ENCODE peak calls at places on chromosome 18, in ten cellular contexts. M is body of pancreas, U is K562, K is HepG2, A is uterus, C is transverse colon, V is IMR-90, I is tibial nerve, L is stomach, G is spleen. D is an unnamed sample.

GRCh38 chr18:74402806-74403433 is 54.2 kb downstream of the DIPK1C start:
- DNase-seq in C (no peak), K (no peak), M (no peak), G (no peak), U (no peak), I (no peak), V (no peak), L (peak; percentile 19), A (no peak), D (peak; percentile 41)

GRCh38 chr18:69845588-69846506 is 101.8 kb downstream of the CD226 start:
- DNase-seq in L (no peak), V (peak; percentile 62), U (no peak), G (no peak), A (no peak), I (no peak), M (no peak), K (no peak), C (peak; percentile 12), D (no peak)

GRCh38 chr18:45687617-45688016 is 36.4 kb upstream of the SLC14A1 start:
- DNase-seq in K (no peak), L (no peak), C (no peak), M (no peak), A (no peak), G (peak; percentile 90), V (no peak), I (no peak), U (peak; percentile 48), D (peak; percentile 93)

GRCh38 chr18:55247032-55247431 is 287.8 kb upstream of the CCDC68 start:
- DNase-seq in M (no peak), G (no peak), U (no peak), C (no peak), V (no peak), A (no peak), I (no peak), K (no peak), L (no peak), D (no peak)

GRCh38 chr18:40380657-40381441 is 1574.2 kb upstream of the PIK3C3 start:
- DNase-seq in L (no peak), M (no peak), G (no peak), K (no peak), A (no peak), I (no peak), C (no peak), U (no peak), V (peak; percentile 73), D (no peak)

GRCh38 chr18:41906528-41907256 is 48.3 kb upstream of the PIK3C3 start:
- DNase-seq in K (peak; percentile 13), V (peak; percentile 69), A (no peak), C (no peak), L (no peak), M (no peak), G (no peak), U (peak; percentile 53), I (no peak), D (peak; percentile 62)

GRCh38 chr18:59238385-59238784 is 18.4 kb downstream of the GRP start:
- DNase-seq in L (no peak), U (no peak), I (no peak), M (no peak), C (no peak), K (no peak), A (no peak), V (no peak), G (no peak), D (no peak)

GRCh38 chr18:6294119-6294784 is 120.5 kb downstream of the L3MBTL4 start:
- DNase-seq in V (no peak), L (no peak), U (no peak), G (no peak), C (no peak), M (no peak), I (no peak), K (no peak), A (no peak), D (no peak)

GRCh38 chr18:45688834-45689233 is 35.1 kb upstream of the SLC14A1 start:
- DNase-seq in V (no peak), U (no peak), M (no peak), L (no peak), I (no peak), K (no peak), A (no peak), G (peak; percentile 81), C (peak; percentile 44), D (peak; percentile 42)

GRCh38 chr18:69002233-69002632 is 204.4 kb downstream of the CCDC102B start:
- DNase-seq in C (no peak), V (no peak), M (no peak), U (no peak), I (no peak), G (no peak), L (no peak), K (peak; percentile 1), A (no peak), D (peak; percentile 26)

GRCh38 chr18:79714531-79715240 is 35.1 kb downstream of the CTDP1 start:
- DNase-seq in V (no peak), G (no peak), M (no peak), U (no peak), K (no peak), L (no peak), C (no peak), A (no peak), I (no peak), D (no peak)
- TF ChIP-seq POLR2A in V (no peak), G (no peak), M (no peak), U (no peak), K (no peak), L (no peak), C (no peak), A (no peak), I (no peak), D (no peak)

DNA sequence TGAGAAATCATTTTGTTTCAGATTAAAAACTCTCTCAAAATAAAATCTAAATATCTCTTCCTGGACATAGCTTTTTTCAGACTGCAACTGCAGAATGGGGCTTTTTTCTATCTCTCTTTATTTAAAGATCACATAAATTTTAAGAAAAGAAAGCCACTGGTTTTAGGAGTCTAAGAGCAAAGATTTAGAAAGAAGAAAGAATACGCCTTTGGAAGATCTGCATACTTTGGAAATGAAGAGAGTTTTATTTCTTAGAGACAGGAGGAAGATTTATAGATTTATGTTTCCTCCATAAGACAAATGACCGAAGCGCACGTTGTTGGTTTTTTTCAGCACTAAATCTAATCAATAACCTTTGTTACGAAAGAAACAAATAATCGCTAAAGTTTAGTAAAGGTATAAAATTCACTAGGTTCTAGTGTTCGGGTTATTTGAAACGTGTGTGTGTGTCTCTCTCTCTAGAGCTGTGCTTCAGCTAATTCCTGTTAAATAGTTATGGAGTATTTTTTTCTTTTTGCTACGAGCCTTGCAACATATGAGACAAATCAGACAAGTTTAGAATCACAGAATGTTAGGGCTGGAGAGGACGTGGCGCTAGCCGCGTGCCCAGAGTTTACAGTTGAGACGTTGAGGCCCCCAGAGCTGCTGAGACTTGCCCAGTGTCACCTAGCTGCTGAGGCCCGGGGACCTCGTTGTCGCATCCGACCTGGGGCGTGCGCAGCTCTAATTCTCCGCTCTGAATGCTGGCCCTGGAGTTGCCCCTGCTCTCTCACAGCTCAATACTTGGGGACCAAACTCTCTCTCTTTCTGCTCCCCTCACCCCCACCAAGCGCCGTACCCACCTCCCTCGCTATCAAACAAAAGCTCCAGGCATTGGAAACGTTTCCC is 69.8 kb downstream of the CTAGE1 start:
- DNase-seq in A (peak; percentile 44), M (peak; percentile 26), V (peak; percentile 16), C (peak; percentile 42), G (no peak), L (no peak), I (no peak), K (no peak), U (no peak), D (no peak)
- TF ChIP-seq POLR2A in A (no peak), M (peak; percentile 40), V (no peak), C (peak; percentile 39), G (no peak), L (no peak), I (no peak), K (no peak), U (no peak), D (no peak)

DNA sequence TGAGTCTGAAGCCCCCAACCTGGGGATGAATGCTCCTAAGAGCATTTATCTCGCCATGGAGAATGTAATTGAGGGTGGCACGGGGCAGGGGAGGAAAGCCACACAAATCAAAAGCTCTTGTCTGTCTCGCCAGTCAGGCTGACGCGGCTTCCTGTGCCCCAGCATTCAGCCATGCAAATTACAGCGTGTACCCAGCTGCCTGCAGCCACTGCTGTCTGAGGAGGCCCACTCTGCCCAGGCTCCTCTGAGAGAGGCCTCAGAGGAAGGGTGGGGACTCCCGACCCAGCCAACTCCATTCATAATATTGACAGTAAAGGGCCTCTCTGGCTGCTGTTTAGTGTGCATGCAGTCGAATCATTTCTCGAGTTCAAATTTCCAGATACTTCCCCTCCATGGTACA is 22.0 kb downstream of the SMAD7 start:
- DNase-seq in U (no peak), G (peak; percentile 96), M (peak; percentile 73), K (peak; percentile 65), L (peak; percentile 75), A (no peak), V (peak; percentile 42), I (no peak), C (peak; percentile 86), D (no peak)
- TF ChIP-seq POLR2A in U (no peak), G (no peak), M (no peak), K (no peak), L (no peak), A (no peak), V (no peak), I (peak; percentile 26), C (peak; percentile 39), D (no peak)

DNA sequence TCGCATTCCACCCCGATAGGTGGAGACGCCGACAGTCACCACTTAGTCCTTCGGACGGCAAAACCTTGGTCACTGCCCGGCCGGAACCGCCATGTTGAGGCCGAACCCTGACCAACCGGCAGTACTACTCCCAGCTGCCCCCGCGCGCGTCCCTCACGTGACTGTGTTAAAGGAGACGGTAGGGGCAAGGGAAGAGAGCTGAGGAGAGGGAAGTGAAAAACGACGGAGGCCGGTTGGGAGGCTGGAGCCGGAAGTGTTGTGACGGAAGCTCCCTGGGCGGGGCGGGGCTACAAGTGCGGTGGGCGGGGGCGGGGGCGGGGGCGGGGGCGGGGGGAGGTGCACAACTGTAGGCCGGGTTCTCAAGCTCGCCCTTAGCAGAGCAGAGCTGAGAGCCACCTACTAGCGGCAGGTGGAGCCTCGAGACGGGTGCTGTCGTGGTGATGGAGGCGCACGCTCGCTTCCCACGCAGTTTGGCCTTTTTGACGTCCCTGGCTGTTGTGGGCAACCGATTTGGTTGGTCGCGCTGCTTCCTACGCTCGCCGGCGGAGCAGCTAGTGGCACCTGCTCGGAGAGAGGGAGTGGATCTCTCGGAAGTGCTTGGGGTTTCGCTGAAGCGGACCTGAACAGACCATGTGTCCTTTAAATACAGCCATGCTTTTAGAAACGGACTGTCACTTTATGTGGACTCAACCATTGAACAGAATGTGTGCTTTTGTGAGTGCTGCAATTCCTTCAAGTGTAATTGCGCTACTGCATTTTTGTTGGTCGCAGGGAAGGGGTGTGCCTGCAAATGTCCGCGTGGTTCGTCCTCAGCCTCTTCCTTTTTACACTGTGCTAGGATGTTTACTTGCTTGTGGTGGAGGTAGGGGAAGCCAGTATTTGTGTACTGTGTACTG is at the start of gene TRAPPC8:
- DNase-seq in M (peak; percentile 98), U (peak; percentile 94), I (peak; percentile 97), C (peak; percentile 99), L (peak; percentile 99), V (peak; percentile 98), G (peak; percentile 100), A (peak; percentile 94), K (peak; percentile 98), D (peak; percentile 100)
- TF ChIP-seq POLR2A in M (peak; percentile 84), U (peak; percentile 92), I (peak; percentile 41), C (peak; percentile 61), L (no peak), V (peak; percentile 89), G (no peak), A (no peak), K (peak; percentile 96), D (peak; percentile 74)

D was measured in erythroblast.